ENCODE peak calls at places on chromosomes 11 and 22, in seven cellular contexts. P, J, M, H, L, W and U are unnamed samples.

GRCh38 chr22:19879248-19879575 is 24.5 kb upstream of the GNB1L start:
- DNase-seq in P (no peak), J (no peak), M (no peak), H (no peak), L (no peak), W (no peak), U (no peak)

GRCh38 chr11:12842933-12843636 is 166.0 kb upstream of the RASSF10 start:
- DNase-seq in P (peak; percentile 42), J (no peak), M (peak; percentile 89), H (no peak), L (peak; percentile 50), W (no peak), U (peak; percentile 8)

GRCh38 chr22:24180316-24181087 is 785 bp upstream of the SUSD2 start:
- DNase-seq in P (no peak), J (no peak), M (no peak), H (no peak), L (no peak), W (no peak), U (no peak)

GRCh38 chr11:27013741-27014415 is 20.0 kb downstream of the FIBIN start:
- DNase-seq in P (peak; percentile 38), J (no peak), M (no peak), H (no peak), L (peak; percentile 32), W (no peak), U (no peak)

GRCh38 chr22:28444659-28445058 is 235.0 kb downstream of the TTC28 start:
- DNase-seq in P (peak; percentile 43), J (no peak), M (no peak), H (no peak), L (no peak), W (no peak), U (no peak)

GRCh38 chr11:17443000-17443399 is 33.6 kb downstream of the ABCC8 start:
- DNase-seq in P (no peak), J (no peak), M (no peak), H (no peak), L (no peak), W (no peak), U (no peak)

GRCh38 chr11:12675951-12676711 is 1.9 kb downstream of the TEAD1 start:
- DNase-seq in P (peak; percentile 50), J (no peak), M (peak; percentile 54), H (peak; percentile 27), L (peak; percentile 38), W (no peak), U (peak; percentile 42)

GRCh38 chr11:74932169-74932568 is 16.7 kb downstream of the XRRA1 start:
- DNase-seq in P (peak; percentile 69), J (no peak), M (no peak), H (no peak), L (no peak), W (no peak), U (peak; percentile 48)

GRCh38 chr11:58639103-58639502 is 16.6 kb downstream of the CNTF start:
- DNase-seq in P (no peak), J (no peak), M (no peak), H (no peak), L (no peak), W (no peak), U (no peak)

GRCh38 chr22:20909543-20910303 is 7.5 kb upstream of the CRKL start:
- DNase-seq in P (no peak), J (no peak), M (no peak), H (peak; percentile 60), L (no peak), W (no peak), U (no peak)

GRCh38 chr11:12008790-12009616 is 577 bp upstream of the DKK3 start:
- DNase-seq in P (peak; percentile 28), J (no peak), M (peak; percentile 89), H (no peak), L (peak; percentile 77), W (peak; percentile 88), U (no peak)

GRCh38 chr22:29813563-29813962 is 24.5 kb downstream of the ASCC2 start:
- DNase-seq in P (no peak), J (peak; percentile 7), M (no peak), H (no peak), L (peak; percentile 54), W (peak; percentile 39), U (peak; percentile 55)

GRCh38 chr11:12232819-12233601 is 122.6 kb downstream of the MICAL2 start:
- DNase-seq in P (peak; percentile 95), J (peak; percentile 55), M (no peak), H (no peak), L (no peak), W (no peak), U (peak; percentile 75)

GRCh38 chr11:44306469-44307244 is 3.3 kb downstream of the ALX4 start:
- DNase-seq in P (no peak), J (no peak), M (peak; percentile 61), H (no peak), L (no peak), W (no peak), U (no peak)

GRCh38 chr11:65291613-65292012 is 23.1 kb upstream of the CDC42EP2 start:
- DNase-seq in P (peak; percentile 77), J (no peak), M (no peak), H (no peak), L (peak; percentile 47), W (no peak), U (peak; percentile 66)

GRCh38 chr11:103877221-103877620 is 159.2 kb upstream of the DDI1 start:
- DNase-seq in P (peak; percentile 20), J (no peak), M (no peak), H (no peak), L (peak; percentile 13), W (no peak), U (peak; percentile 14)

GRCh38 chr11:118304809-118305248 is 299 bp downstream of the CD3E start:
- DNase-seq in P (no peak), J (no peak), M (no peak), H (no peak), L (no peak), W (no peak), U (no peak)

GRCh38 chr11:45692808-45693453 is 27.5 kb upstream of the CHST1 start:
- DNase-seq in P (no peak), J (no peak), M (no peak), H (no peak), L (no peak), W (no peak), U (no peak)

GRCh38 chr11:110424775-110425444 is 4.8 kb upstream of the FDX1 start:
- DNase-seq in P (no peak), J (no peak), M (no peak), H (no peak), L (no peak), W (no peak), U (no peak)
- TF ChIP-seq EZH2phosphoT487 in P (no peak), J (no peak), M (no peak), H (no peak), L (no peak), W (no peak), U (no peak)

GRCh38 chr11:71251159-71251721 is 1.1 kb downstream of the SHANK2 start:
- DNase-seq in P (peak; percentile 58), J (no peak), M (peak; percentile 60), H (no peak), L (peak; percentile 62), W (peak; percentile 46), U (peak; percentile 41)

GRCh38 chr11:71251761-71252433 is 480 bp downstream of the SHANK2 start:
- DNase-seq in P (peak; percentile 26), J (no peak), M (peak; percentile 87), H (no peak), L (peak; percentile 80), W (peak; percentile 79), U (peak; percentile 59)

GRCh38 chr11:71252434-71252781 is at the start of gene SHANK2:
- DNase-seq in P (no peak), J (no peak), M (peak; percentile 63), H (no peak), L (peak; percentile 83), W (peak; percentile 82), U (peak; percentile 74)

GRCh38 chr11:71253794-71254193 is 1.4 kb upstream of the SHANK2 start:
- DNase-seq in P (no peak), J (no peak), M (no peak), H (no peak), L (no peak), W (no peak), U (no peak)

DNA sequence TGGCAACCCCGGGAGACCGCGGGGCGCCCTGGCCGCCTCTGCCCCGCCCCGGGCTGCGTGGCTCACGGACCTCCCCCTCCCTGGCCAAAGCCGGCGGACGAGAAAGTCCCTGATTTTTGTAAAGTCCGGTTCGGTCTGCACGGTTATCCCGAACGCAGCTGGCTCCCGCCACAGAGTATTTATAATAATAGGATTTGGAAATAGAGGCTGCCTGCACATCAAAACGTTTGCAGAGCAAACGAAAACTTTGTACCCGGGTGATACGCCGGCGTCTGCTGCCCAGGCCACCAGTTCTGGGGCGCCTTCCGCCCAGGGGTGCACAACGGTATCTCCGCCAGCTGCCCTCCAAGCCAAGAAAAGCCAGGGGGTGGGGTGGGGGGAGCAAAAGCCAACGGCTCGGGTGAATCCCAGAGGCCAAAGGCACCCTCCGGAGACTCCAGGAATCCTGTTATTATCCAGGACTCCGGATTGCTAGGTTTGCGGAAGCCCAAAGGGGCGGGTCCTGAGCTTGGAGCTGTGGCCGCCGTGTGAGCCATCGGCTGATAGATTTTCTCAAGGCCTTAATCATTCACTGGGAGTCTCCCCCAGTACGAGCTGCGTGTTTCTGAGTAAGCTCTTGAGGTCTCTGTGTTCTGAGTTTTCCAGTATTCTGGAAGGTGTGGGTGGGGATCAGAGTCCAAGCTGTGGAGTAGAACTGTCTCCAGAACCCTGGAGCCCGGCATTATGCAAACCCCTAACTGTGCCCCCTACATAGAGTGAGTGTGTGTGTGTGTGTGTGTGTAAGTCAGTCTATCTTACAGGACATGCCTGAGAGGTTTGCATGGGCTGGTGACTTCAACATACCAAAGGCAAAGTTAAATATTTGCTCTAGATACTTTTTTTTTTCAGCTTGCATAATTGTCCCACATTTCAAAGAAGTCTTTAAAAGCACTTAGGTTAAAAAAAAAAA is 679 bp upstream of the SHANK2 start:
- DNase-seq in P (peak; percentile 77), J (peak; percentile 48), M (peak; percentile 67), H (no peak), L (peak; percentile 82), W (peak; percentile 85), U (peak; percentile 87)
- TF ChIP-seq EZH2 in P (no peak), J (no peak), M (peak; percentile 50), H (no peak), L (peak; percentile 33), W (no peak), U (no peak)

GRCh38 chr11:116473236-116473769 is 299.5 kb downstream of the BUD13 start:
- DNase-seq in P (no peak), J (no peak), M (no peak), H (no peak), L (no peak), W (no peak), U (no peak)
- TF ChIP-seq EZH2phosphoT487 in P (no peak), J (no peak), M (no peak), H (no peak), L (no peak), W (no peak), U (no peak)

GRCh38 chr11:126864934-126865333 is 135.6 kb downstream of the KIRREL3 start:
- DNase-seq in P (no peak), J (no peak), M (no peak), H (no peak), L (no peak), W (no peak), U (no peak)

GRCh38 chr11:126862664-126863247 is 137.8 kb downstream of the KIRREL3 start:
- DNase-seq in P (no peak), J (no peak), M (peak; percentile 48), H (peak; percentile 96), L (no peak), W (peak; percentile 58), U (no peak)

GRCh38 chr11:126857860-126858808 is 142.4 kb downstream of the KIRREL3 start:
- DNase-seq in P (peak; percentile 56), J (no peak), M (no peak), H (no peak), L (no peak), W (no peak), U (no peak)

GRCh38 chr11:126861796-126862195 is 138.8 kb downstream of the KIRREL3 start:
- DNase-seq in P (no peak), J (no peak), M (no peak), H (no peak), L (no peak), W (no peak), U (no peak)

GRCh38 chr11:126863294-126863997 is 137.1 kb downstream of the KIRREL3 start:
- DNase-seq in P (no peak), J (no peak), M (no peak), H (no peak), L (no peak), W (no peak), U (no peak)
- TF ChIP-seq EZH2 in P (no peak), J (no peak), M (no peak), H (no peak), L (no peak), W (no peak), U (no peak)